ENCODE peak calls at places on chromosomes 2 and 18, in seven cellular contexts. A is activated CD8-positive, alpha-beta T cell treated with anti-CD3 and anti-CD28 coated beads, Interleukin-2, amount 10 ng/mL, durations not matched to agents 7 days and 5 days; X is gastrocnemius medialis; L is stimulated activated CD4-positive, alpha-beta T cell treated with anti-CD3 and anti-CD28 coated beads, TNF-alpha, amount 100 ng/mL, for 48 hours; F is sciatic nerve; K is DMS153; T is hepatocyte. S is an unnamed sample.

GRCh38 chr2:190182071-190182524 is 119.6 kb upstream of the MSTN start:
- DNase-seq in A (no peak), X (no peak), L (no peak), F (no peak), K (no peak), T (no peak), S (no peak)

GRCh38 chr2:43198263-43198662 is 28.1 kb downstream of the ZFP36L2 start:
- DNase-seq in A (no peak), X (no peak), L (no peak), F (no peak), K (no peak), T (no peak), S (no peak)

GRCh38 chr2:44952143-44952805 is 10.8 kb downstream of the SIX3 start:
- DNase-seq in A (peak), X (no peak), L (no peak), F (no peak), K (peak), T (peak), S (no peak)

GRCh38 chr2:134657650-134658250 is 61.0 kb downstream of the TMEM163 start:
- DNase-seq in A (peak), X (no peak), L (no peak), F (no peak), K (no peak), T (peak), S (no peak)

GRCh38 chr18:7575465-7576026 is 8.4 kb downstream of the PTPRM start:
- DNase-seq in A (no peak), X (no peak), L (no peak), F (no peak), K (no peak), T (no peak), S (no peak)

GRCh38 chr18:51623653-51624052 is 426.2 kb upstream of the MEX3C start:
- DNase-seq in A (no peak), X (no peak), L (no peak), F (no peak), K (no peak), T (no peak), S (no peak)

GRCh38 chr2:162710282-162710891 is 128.2 kb downstream of the KCNH7 start:
- DNase-seq in A (no peak), X (peak), L (no peak), F (no peak), K (peak), T (peak), S (no peak)

GRCh38 chr2:68244456-68244855 is 7.9 kb downstream of the PPP3R1 start:
- DNase-seq in A (no peak), X (no peak), L (no peak), F (no peak), K (no peak), T (no peak), S (no peak)

GRCh38 chr2:65944213-65944612 is 490.7 kb upstream of the MEIS1 start:
- DNase-seq in A (no peak), X (no peak), L (no peak), F (no peak), K (no peak), T (no peak), S (no peak)

GRCh38 chr2:119517433-119517832 is 6.8 kb downstream of the SCTR start:
- DNase-seq in A (peak), X (peak), L (peak), F (peak), K (no peak), T (peak), S (no peak)

GRCh38 chr2:187644991-187645390 is 90.8 kb upstream of the TFPI start:
- DNase-seq in A (no peak), X (no peak), L (no peak), F (no peak), K (no peak), T (no peak), S (no peak)

GRCh38 chr2:189782221-189782671 is 1.9 kb downstream of the ORMDL1 start:
- DNase-seq in A (no peak), X (no peak), L (no peak), F (no peak), K (no peak), T (no peak), S (no peak)

GRCh38 chr2:27010139-27010538 is 22.6 kb upstream of the TMEM214 start:
- DNase-seq in A (no peak), X (no peak), L (no peak), F (no peak), K (no peak), T (no peak), S (no peak)

GRCh38 chr2:197453123-197453913 is at the start of gene COQ10B:
- DNase-seq in A (peak), X (peak), L (peak), F (peak), K (peak), T (peak), S (peak)

GRCh38 chr2:63581266-63581961 is 6.9 kb downstream of the WDPCP start:
- DNase-seq in A (no peak), X (no peak), L (no peak), F (no peak), K (no peak), T (no peak), S (no peak)

GRCh38 chr2:105510761-105511669 is 112.2 kb upstream of the FHL2 start:
- DNase-seq in A (no peak), X (no peak), L (no peak), F (no peak), K (no peak), T (peak), S (no peak)

GRCh38 chr2:16346671-16347070 is 319.0 kb downstream of the CYRIA start:
- DNase-seq in A (no peak), X (no peak), L (no peak), F (no peak), K (no peak), T (no peak), S (no peak)

GRCh38 chr2:238108423-238109201 is 8.5 kb downstream of the ESPNL start:
- DNase-seq in A (peak), X (peak), L (no peak), F (peak), K (peak), T (peak), S (no peak)

GRCh38 chr18:66999003-66999402 is 395.1 kb upstream of the CDH19 start:
- DNase-seq in A (no peak), X (no peak), L (no peak), F (no peak), K (no peak), T (no peak), S (no peak)

GRCh38 chr2:111983478-111984212 is 71.4 kb upstream of the TMEM87B start:
- DNase-seq in A (no peak), X (no peak), L (no peak), F (no peak), K (no peak), T (no peak), S (no peak)

GRCh38 chr2:123179526-123179925 is 845.6 kb upstream of the CNTNAP5 start:
- DNase-seq in A (no peak), X (no peak), L (no peak), F (no peak), K (no peak), T (no peak), S (no peak)